ENCODE peak calls at places on chromosomes 3 and 15, in four cellular contexts. B, G, L and I are unnamed samples.
A peak's percentile ranks its signal among the peaks of the same experiment; 100 is the strongest.

GRCh38 chr3:23435318-23435717 is 232.2 kb downstream of the UBE2E2 start:
- DNase-seq in G (no peak), L (no peak), B (no peak), I (no peak)

GRCh38 chr3:123583563-123583962 is 1.3 kb downstream of the HACD2 start:
- DNase-seq in B (no peak), G (no peak), L (no peak), I (no peak)

GRCh38 chr3:14188367-14188766 is 9.8 kb downstream of the LSM3 start:
- DNase-seq in B (no peak), G (no peak), L (no peak), I (no peak)

GRCh38 chr3:161372321-161373260 is 1.3 kb upstream of the SPTSSB start:
- DNase-seq in L (peak; percentile 55), G (peak; percentile 36), B (peak; percentile 6), I (peak; percentile 71)

GRCh38 chr15:39919740-39920509 is at the start of gene GPR176:
- DNase-seq in B (peak; percentile 4), G (peak; percentile 73), L (peak; percentile 40), I (peak; percentile 84)

GRCh38 chr15:66883322-66883911 is 181.4 kb downstream of the SMAD6 start:
- DNase-seq in B (no peak), G (peak; percentile 96), L (peak; percentile 91), I (peak; percentile 95)

GRCh38 chr3:159947220-159947619 is 41.4 kb upstream of the IL12A start:
- DNase-seq in B (no peak), L (no peak), G (no peak), I (no peak)

GRCh38 chr3:10185804-10186762 is 21.4 kb downstream of the IRAK2 start:
- DNase-seq in G (peak; percentile 20), B (no peak), L (no peak), I (no peak)

GRCh38 chr3:27749640-27750039 is 27.5 kb upstream of the EOMES start:
- DNase-seq in L (no peak), B (no peak), G (no peak), I (no peak)

GRCh38 chr3:48516571-48516970 is 12.6 kb upstream of the SHISA5 start:
- DNase-seq in G (peak; percentile 51), B (no peak), L (no peak), I (no peak)

GRCh38 chr3:108088697-108089096 is 2.1 kb downstream of the CD47 start:
- DNase-seq in L (peak; percentile 20), G (no peak), B (no peak), I (no peak)

GRCh38 chr3:37626722-37627565 is 234.7 kb upstream of the CTDSPL start:
- DNase-seq in G (peak; percentile 42), B (no peak), L (no peak), I (no peak)